ENCODE peak calls at places on chromosomes 1 and 21, in six cellular contexts. Z is thoracic aorta; D is ELR; S is activated effector memory CD4-positive, alpha-beta T cell treated with Interleukin-2 at 50 U/mL for 16 hours; O is EL; J is astrocyte of the spinal cord. L is an unnamed sample.

GRCh38 chr21:15849925-15850324 is 120.1 kb downstream of the USP25 start:
- DNase-seq in S (no peak), J (no peak), Z (no peak), O (no peak), D (no peak), L (no peak)

GRCh38 chr1:163056832-163057231 is 12.3 kb upstream of the RGS4 start:
- DNase-seq in Z (no peak), S (no peak), J (peak), D (peak), O (peak), L (no peak)

GRCh38 chr1:230163205-230163604 is 96.2 kb downstream of the GALNT2 start:
- DNase-seq in O (peak), Z (no peak), S (no peak), D (peak), J (peak), L (no peak)

GRCh38 chr21:15054606-15055239 is 10.1 kb downstream of the NRIP1 start:
- DNase-seq in D (no peak), J (no peak), Z (no peak), O (no peak), S (no peak), L (no peak)

GRCh38 chr1:3161130-3161840 is 92.3 kb downstream of the PRDM16 start:
- DNase-seq in D (no peak), J (peak), O (no peak), Z (no peak), S (no peak), L (no peak)

GRCh38 chr1:66275601-66276023 is 258.3 kb upstream of the SGIP1 start:
- DNase-seq in Z (no peak), O (no peak), J (no peak), D (no peak), S (no peak), L (no peak)

GRCh38 chr21:17613242-17613676 is 558 bp upstream of the BTG3 start:
- DNase-seq in O (peak), Z (peak), D (peak), J (peak), S (peak), L (no peak)

GRCh38 chr1:173866462-173866861 is 1.3 kb downstream of the GAS5 start:
- DNase-seq in Z (no peak), J (no peak), D (peak), O (peak), S (no peak), L (no peak)

GRCh38 chr1:150061632-150062101 is 5.9 kb upstream of the VPS45 start:
- DNase-seq in Z (peak), S (no peak), J (peak), D (peak), O (peak), L (no peak)

GRCh38 chr21:16775056-16775455 is 737.8 kb upstream of the CXADR start:
- DNase-seq in S (no peak), O (no peak), D (no peak), Z (no peak), J (no peak), L (no peak)

GRCh38 chr1:151875419-151876097 is 22.0 kb upstream of the THEM5 start:
- DNase-seq in S (no peak), O (no peak), Z (no peak), J (no peak), D (no peak), L (no peak)

L was measured in MM.1S.